ENCODE peak calls at places on chromosomes 2 and 18, in ten cellular contexts. A is cardiac muscle cell, T is adrenal gland, N is AG10803, W is cardiac fibroblast, L is MM.1S, E is foreskin fibroblast, H is astrocyte, D is HL-60, O is GM06990. J is an unnamed sample.

GRCh38 chr2:45009303-45009927 is at the start of gene SIX2:
- DNase-seq in A (peak; percentile 99), T (peak; percentile 93), N (peak; percentile 87), W (peak; percentile 99), L (peak; percentile 47), E (peak; percentile 98), H (peak; percentile 83), D (no peak), O (no peak), J (no peak)

GRCh38 chr2:100935372-100935752 is 66.7 kb upstream of the RPL31 start:
- DNase-seq in A (peak; percentile 55), T (no peak), N (peak; percentile 71), W (no peak), L (no peak), E (peak; percentile 81), H (peak; percentile 79), D (no peak), O (no peak), J (no peak)

GRCh38 chr2:101330253-101330921 is 21.9 kb upstream of the RNF149 start:
- DNase-seq in A (no peak), T (peak; percentile 26), N (no peak), W (peak; percentile 40), L (no peak), E (no peak), H (peak; percentile 29), D (no peak), O (no peak), J (no peak)

GRCh38 chr18:77203071-77203470 is 46.6 kb upstream of the GALR1 start:
- DNase-seq in A (peak; percentile 68), T (no peak), N (no peak), W (peak; percentile 27), L (no peak), E (peak; percentile 25), H (no peak), D (no peak), O (no peak), J (no peak)

GRCh38 chr2:147511491-147511948 is 333.3 kb upstream of the ACVR2A start:
- DNase-seq in A (no peak), T (peak; percentile 9), N (peak; percentile 71), W (peak; percentile 69), L (no peak), E (peak; percentile 17), H (peak; percentile 10), D (no peak), O (no peak), J (no peak)

GRCh38 chr2:238716171-238716570 is 131.7 kb upstream of the TWIST2 start:
- DNase-seq in A (no peak), T (no peak), N (no peak), W (no peak), L (no peak), E (no peak), H (no peak), D (no peak), O (no peak), J (no peak)

GRCh38 chr18:50055474-50055873 is 139.5 kb downstream of the MYO5B start:
- DNase-seq in A (no peak), T (no peak), N (no peak), W (no peak), L (no peak), E (no peak), H (no peak), D (no peak), O (no peak), J (no peak)

GRCh38 chr2:60230596-60230995 is 322.9 kb downstream of the BCL11A start:
- DNase-seq in A (no peak), T (no peak), N (no peak), W (no peak), L (no peak), E (no peak), H (no peak), D (no peak), O (no peak), J (no peak)

GRCh38 chr18:4093676-4094075 is 361.4 kb downstream of the DLGAP1 start:
- DNase-seq in A (no peak), T (no peak), N (no peak), W (no peak), L (no peak), E (no peak), H (no peak), D (no peak), O (no peak), J (no peak)

GRCh38 chr2:209474960-209475359 is 51.1 kb downstream of the MAP2 start:
- DNase-seq in A (no peak), T (no peak), N (no peak), W (no peak), L (no peak), E (no peak), H (no peak), D (no peak), O (no peak), J (no peak)

GRCh38 chr2:97950329-97951154 is 45.2 kb downstream of the TMEM131 start:
- DNase-seq in A (no peak), T (no peak), N (peak; percentile 79), W (peak; percentile 72), L (no peak), E (peak; percentile 87), H (peak; percentile 96), D (no peak), O (no peak), J (no peak)

GRCh38 chr2:136917281-136917680 is 151.9 kb downstream of the THSD7B start:
- DNase-seq in A (no peak), T (no peak), N (no peak), W (no peak), L (no peak), E (no peak), H (no peak), D (no peak), O (no peak), J (no peak)

GRCh38 chr2:85247591-85247990 is 80.2 kb downstream of the TGOLN2 start:
- DNase-seq in A (no peak), T (no peak), N (no peak), W (no peak), L (no peak), E (no peak), H (no peak), D (no peak), O (no peak), J (no peak)

GRCh38 chr2:5915926-5916325 is 223.7 kb downstream of the SOX11 start:
- DNase-seq in A (peak; percentile 62), T (no peak), N (peak; percentile 10), W (no peak), L (peak; percentile 40), E (no peak), H (peak; percentile 15), D (peak; percentile 41), O (no peak), J (no peak)

GRCh38 chr2:181312515-181312927 is 144.7 kb upstream of the ITGA4 start:
- DNase-seq in A (no peak), T (no peak), N (no peak), W (no peak), L (peak; percentile 94), E (no peak), H (no peak), D (no peak), O (peak; percentile 83), J (peak; percentile 96)
- H3K4me3 ChIP-seq in A (no peak overlapping the region), T (no peak overlapping the region), N (no peak overlapping the region), W (no peak overlapping the region), L (peak overlapping the region; percentile 42), E (no peak overlapping the region), H (no peak overlapping the region), D (no peak overlapping the region), O (no peak overlapping the region), J (no peak overlapping the region)

DNA sequence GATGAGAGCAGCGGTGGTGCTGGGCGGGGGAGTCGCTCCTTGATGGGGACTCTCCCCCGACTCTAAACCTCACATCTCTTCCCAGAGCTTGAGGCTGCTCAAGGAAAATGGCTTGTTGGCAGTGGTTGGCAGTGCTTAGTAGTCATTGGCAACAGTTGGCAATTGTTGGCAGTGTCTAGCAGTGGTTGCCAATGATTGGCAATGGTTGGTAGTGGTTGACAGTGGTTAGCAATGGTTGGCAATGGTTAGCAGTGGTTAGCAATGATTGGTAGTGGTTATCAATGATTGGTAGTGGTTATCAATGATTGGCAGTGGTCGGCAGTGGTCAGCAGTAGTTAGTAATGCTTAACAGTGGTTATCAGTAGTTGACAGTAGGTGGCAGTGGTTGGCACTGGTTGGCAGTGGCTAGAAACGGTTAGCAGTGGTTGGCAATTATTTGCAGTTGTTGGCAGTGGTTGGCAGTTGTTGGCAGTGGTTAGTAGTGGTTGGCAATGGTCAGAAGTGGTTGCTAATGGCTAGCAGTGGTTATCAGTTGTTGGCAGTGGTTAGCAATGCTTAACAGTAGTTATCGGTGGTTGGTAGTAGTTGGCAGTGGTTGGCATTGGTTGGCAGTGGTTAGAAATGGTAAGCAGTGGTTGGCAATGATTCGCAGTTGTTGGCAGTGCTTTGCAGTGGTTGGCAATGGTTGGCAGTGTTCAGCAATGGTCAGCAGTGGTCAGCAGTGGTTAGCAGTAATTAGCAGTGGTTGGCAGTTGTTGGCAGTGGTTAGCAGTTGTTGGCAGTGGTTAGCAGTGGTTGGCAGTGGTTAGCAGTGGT is 85.4 kb upstream of the OTOS start:
- DNase-seq in A (no peak), T (no peak), N (no peak), W (no peak), L (no peak), E (no peak), H (no peak), D (no peak), O (no peak), J (no peak)
- TF ChIP-seq CTCF in A (no peak), T (no peak), N (no peak), W (no peak), L (peak; percentile 43), E (no peak), H (no peak), D (no peak), O (peak; percentile 4), J (no peak)

GRCh38 chr2:74499269-74499939 is at the start of gene LBX2:
- DNase-seq in A (peak; percentile 47), T (no peak), N (no peak), W (peak; percentile 33), L (no peak), E (peak; percentile 58), H (no peak), D (peak; percentile 27), O (no peak), J (no peak)

GRCh38 chr2:74497777-74498499 is 1.5 kb downstream of the LBX2 start:
- DNase-seq in A (peak; percentile 27), T (no peak), N (no peak), W (no peak), L (no peak), E (peak; percentile 55), H (no peak), D (no peak), O (no peak), J (no peak)

GRCh38 chr2:74498500-74499268 is 719 bp downstream of the LBX2 start:
- DNase-seq in A (peak; percentile 45), T (no peak), N (no peak), W (no peak), L (no peak), E (peak; percentile 79), H (no peak), D (no peak), O (no peak), J (no peak)

GRCh38 chr2:74495440-74495839 is 4.0 kb downstream of the LBX2 start:
- DNase-seq in A (no peak), T (no peak), N (no peak), W (no peak), L (no peak), E (no peak), H (no peak), D (no peak), O (no peak), J (no peak)

GRCh38 chr2:74496997-74497776 is 2.2 kb downstream of the LBX2 start:
- DNase-seq in A (no peak), T (no peak), N (no peak), W (no peak), L (no peak), E (no peak), H (no peak), D (no peak), O (no peak), J (no peak)
- H3K4me3 ChIP-seq in A (no peak overlapping the region), T (peak overlapping the region; percentile 39), N (no peak overlapping the region), W (no peak overlapping the region), L (peak overlapping the region; percentile 49), E (no peak overlapping the region), H (no peak overlapping the region), D (no peak overlapping the region), O (no peak overlapping the region), J (no peak overlapping the region)

GRCh38 chr2:102396012-102396411 is 26.9 kb upstream of the IL18RAP start:
- DNase-seq in A (no peak), T (no peak), N (no peak), W (no peak), L (no peak), E (no peak), H (no peak), D (no peak), O (no peak), J (no peak)
- TF ChIP-seq CTCF in A (no peak), T (no peak), N (no peak), W (no peak), L (no peak), E (no peak), H (no peak), D (no peak), O (no peak), J (no peak)

J was measured in GM12864.